ENCODE peak calls at places on chromosomes 2 and 18, in six cellular contexts. U is uterus; X is SHP77; N is lower lobe of right lung; A is activated naive CD8-positive, alpha-beta T cell treated with anti-CD3 and anti-CD28 coated beads, Interleukin-2, amount 50 U/mL, for 24 hours; O is posterior cingulate gyrus. S is an unnamed sample.

GRCh38 chr2:40106061-40106460 is 327.0 kb upstream of the THUMPD2 start:
- DNase-seq in U (no peak), X (no peak), N (no peak), A (no peak), O (no peak), S (no peak)

GRCh38 chr18:35933982-35934381 is 38.5 kb upstream of the RMP24 start:
- DNase-seq in U (no peak), X (peak; percentile 27), N (no peak), A (no peak), O (no peak), S (no peak)

GRCh38 chr2:223967981-223968380 is 10.7 kb downstream of the MRPL44 start:
- DNase-seq in U (no peak), X (no peak), N (no peak), A (no peak), O (no peak), S (no peak)

GRCh38 chr2:149192425-149192824 is 138.0 kb upstream of the LYPD6 start:
- DNase-seq in U (no peak), X (no peak), N (no peak), A (no peak), O (no peak), S (no peak)

GRCh38 chr2:120631241-120631640 is 104.4 kb upstream of the GLI2 start:
- DNase-seq in U (no peak), X (no peak), N (no peak), A (no peak), O (no peak), S (no peak)

GRCh38 chr2:239807568-239807967 is 217.6 kb downstream of the NDUFA10 start:
- DNase-seq in U (no peak), X (no peak), N (no peak), A (no peak), O (no peak), S (no peak)

GRCh38 chr18:76465630-76466409 is 29.2 kb downstream of the ZNF516 start:
- DNase-seq in U (no peak), X (no peak), N (no peak), A (no peak), O (no peak), S (no peak)

GRCh38 chr2:101150306-101151140 is 659 bp downstream of the TBC1D8 start:
- DNase-seq in U (peak; percentile 43), X (no peak), N (peak; percentile 61), A (peak; percentile 23), O (no peak), S (peak; percentile 15)

GRCh38 chr2:97739893-97740245 is 26.5 kb downstream of the ZAP70 start:
- DNase-seq in U (no peak), X (no peak), N (no peak), A (no peak), O (no peak), S (no peak)

S was measured in activated CD8-positive, alpha-beta T cell treated with anti-CD3 and anti-CD28 coated beads for 36 hours.